ENCODE peak calls at places on chromosomes 7 and 10, in eight cellular contexts. One of them, this sample, is unnamed.
A peak's percentile ranks its signal among the peaks of the same experiment; 100 is the strongest.

GRCh38 chr7:27161721-27162547 is 3.4 kb downstream of the HOXA9 start:
- DNase-seq in sciatic nerve: peak; percentile 67
- DNase-seq in mesendoderm: no peak
- DNase-seq in HFF-Myc: no peak
- DNase-seq in coronary artery: no peak
- DNase-seq in kidney epithelial cell: no peak
- DNase-seq in CD4-positive, alpha-beta T cell: peak; percentile 31
- DNase-seq in heart left ventricle: peak; percentile 49
- DNase-seq in this sample: no peak

GRCh38 chr10:31749981-31750850 is 178.4 kb downstream of the ARHGAP12 start:
- DNase-seq in sciatic nerve: peak; percentile 79
- DNase-seq in mesendoderm: no peak
- DNase-seq in HFF-Myc: no peak
- DNase-seq in coronary artery: no peak
- DNase-seq in kidney epithelial cell: no peak
- DNase-seq in CD4-positive, alpha-beta T cell: no peak
- DNase-seq in heart left ventricle: peak; percentile 75
- DNase-seq in this sample: no peak

GRCh38 chr7:108425876-108426275 is 30.4 kb downstream of the NRCAM start:
- DNase-seq in sciatic nerve: no peak
- DNase-seq in mesendoderm: no peak
- DNase-seq in HFF-Myc: no peak
- DNase-seq in coronary artery: no peak
- DNase-seq in kidney epithelial cell: no peak
- DNase-seq in CD4-positive, alpha-beta T cell: no peak
- DNase-seq in heart left ventricle: no peak
- DNase-seq in this sample: no peak

GRCh38 chr7:117322741-117323584 is at the start of gene WNT2:
- DNase-seq in sciatic nerve: no peak
- DNase-seq in mesendoderm: peak; percentile 15
- DNase-seq in HFF-Myc: no peak
- DNase-seq in coronary artery: no peak
- DNase-seq in kidney epithelial cell: no peak
- DNase-seq in CD4-positive, alpha-beta T cell: no peak
- DNase-seq in heart left ventricle: no peak
- DNase-seq in this sample: no peak

GRCh38 chr7:1532456-1533254 is 2.2 kb downstream of the MAFK start:
- DNase-seq in sciatic nerve: peak; percentile 84
- DNase-seq in mesendoderm: no peak
- DNase-seq in HFF-Myc: peak; percentile 77
- DNase-seq in coronary artery: peak; percentile 95
- DNase-seq in kidney epithelial cell: peak; percentile 71
- DNase-seq in CD4-positive, alpha-beta T cell: peak; percentile 67
- DNase-seq in heart left ventricle: peak; percentile 85
- DNase-seq in this sample: peak; percentile 51

GRCh38 chr7:33854178-33854577 is 51.2 kb upstream of the BMPER start:
- DNase-seq in sciatic nerve: no peak
- DNase-seq in mesendoderm: no peak
- DNase-seq in HFF-Myc: no peak
- DNase-seq in coronary artery: no peak
- DNase-seq in kidney epithelial cell: no peak
- DNase-seq in CD4-positive, alpha-beta T cell: no peak
- DNase-seq in heart left ventricle: no peak
- DNase-seq in this sample: no peak

GRCh38 chr7:84624927-84625326 is 430.3 kb upstream of the SEMA3A start:
- DNase-seq in sciatic nerve: no peak
- DNase-seq in mesendoderm: no peak
- DNase-seq in HFF-Myc: no peak
- DNase-seq in coronary artery: no peak
- DNase-seq in kidney epithelial cell: no peak
- DNase-seq in CD4-positive, alpha-beta T cell: no peak
- DNase-seq in heart left ventricle: no peak
- DNase-seq in this sample: no peak

GRCh38 chr7:36286241-36286640 is 103.4 kb upstream of the ANLN start:
- DNase-seq in sciatic nerve: no peak
- DNase-seq in mesendoderm: no peak
- DNase-seq in HFF-Myc: no peak
- DNase-seq in coronary artery: no peak
- DNase-seq in kidney epithelial cell: no peak
- DNase-seq in CD4-positive, alpha-beta T cell: peak; percentile 53
- DNase-seq in heart left ventricle: no peak
- DNase-seq in this sample: peak; percentile 61

GRCh38 chr7:141042222-141043193 is 27.8 kb upstream of the MRPS33 start:
- DNase-seq in sciatic nerve: no peak
- DNase-seq in mesendoderm: no peak
- DNase-seq in HFF-Myc: no peak
- DNase-seq in coronary artery: no peak
- DNase-seq in kidney epithelial cell: no peak
- DNase-seq in CD4-positive, alpha-beta T cell: no peak
- DNase-seq in heart left ventricle: no peak
- DNase-seq in this sample: no peak

GRCh38 chr7:85204496-85204895 is 17.6 kb upstream of the SEMA3D start:
- DNase-seq in sciatic nerve: no peak
- DNase-seq in mesendoderm: no peak
- DNase-seq in HFF-Myc: no peak
- DNase-seq in coronary artery: no peak
- DNase-seq in kidney epithelial cell: no peak
- DNase-seq in CD4-positive, alpha-beta T cell: no peak
- DNase-seq in heart left ventricle: no peak
- DNase-seq in this sample: no peak

GRCh38 chr7:129729511-129729910 is 118.0 kb downstream of the NRF1 start:
- DNase-seq in sciatic nerve: no peak
- DNase-seq in mesendoderm: no peak
- DNase-seq in HFF-Myc: no peak
- DNase-seq in coronary artery: no peak
- DNase-seq in kidney epithelial cell: no peak
- DNase-seq in CD4-positive, alpha-beta T cell: no peak
- DNase-seq in heart left ventricle: no peak
- DNase-seq in this sample: no peak

GRCh38 chr10:14123066-14123465 is 207.7 kb downstream of the FRMD4A start:
- DNase-seq in sciatic nerve: no peak
- DNase-seq in mesendoderm: no peak
- DNase-seq in HFF-Myc: no peak
- DNase-seq in coronary artery: no peak
- DNase-seq in kidney epithelial cell: no peak
- DNase-seq in CD4-positive, alpha-beta T cell: no peak
- DNase-seq in heart left ventricle: no peak
- DNase-seq in this sample: no peak

GRCh38 chr10:132632091-132632561 is 94.5 kb downstream of the INPP5A start:
- DNase-seq in sciatic nerve: peak; percentile 58
- DNase-seq in mesendoderm: no peak
- DNase-seq in HFF-Myc: no peak
- DNase-seq in coronary artery: no peak
- DNase-seq in kidney epithelial cell: no peak
- DNase-seq in CD4-positive, alpha-beta T cell: no peak
- DNase-seq in heart left ventricle: peak; percentile 83
- DNase-seq in this sample: no peak

GRCh38 chr10:35574924-35575352 is 30.2 kb upstream of the GJD4 start:
- DNase-seq in sciatic nerve: peak; percentile 48
- DNase-seq in mesendoderm: peak; percentile 60
- DNase-seq in HFF-Myc: peak; percentile 5
- DNase-seq in coronary artery: no peak
- DNase-seq in kidney epithelial cell: peak; percentile 47
- DNase-seq in CD4-positive, alpha-beta T cell: no peak
- DNase-seq in heart left ventricle: no peak
- DNase-seq in this sample: no peak

GRCh38 chr7:12030116-12030515 is 181.0 kb upstream of the TMEM106B start:
- DNase-seq in sciatic nerve: no peak
- DNase-seq in mesendoderm: peak; percentile 87
- DNase-seq in HFF-Myc: no peak
- DNase-seq in coronary artery: no peak
- DNase-seq in kidney epithelial cell: no peak
- DNase-seq in CD4-positive, alpha-beta T cell: no peak
- DNase-seq in heart left ventricle: no peak
- DNase-seq in this sample: no peak

GRCh38 chr7:74443591-74444365 is 9.9 kb upstream of the GTF2IRD1 start:
- DNase-seq in sciatic nerve: no peak
- DNase-seq in mesendoderm: no peak
- DNase-seq in HFF-Myc: no peak
- DNase-seq in coronary artery: no peak
- DNase-seq in kidney epithelial cell: no peak
- DNase-seq in CD4-positive, alpha-beta T cell: no peak
- DNase-seq in heart left ventricle: no peak
- DNase-seq in this sample: no peak

GRCh38 chr7:150982348-150982747 is 4.2 kb upstream of the KCNH2 start:
- DNase-seq in sciatic nerve: no peak
- DNase-seq in mesendoderm: no peak
- DNase-seq in HFF-Myc: no peak
- DNase-seq in coronary artery: no peak
- DNase-seq in kidney epithelial cell: no peak
- DNase-seq in CD4-positive, alpha-beta T cell: no peak
- DNase-seq in heart left ventricle: peak; percentile 46
- DNase-seq in this sample: no peak

GRCh38 chr7:116356979-116357378 is 142.6 kb upstream of the CAV2 start:
- DNase-seq in sciatic nerve: no peak
- DNase-seq in mesendoderm: no peak
- DNase-seq in HFF-Myc: no peak
- DNase-seq in coronary artery: no peak
- DNase-seq in kidney epithelial cell: no peak
- DNase-seq in CD4-positive, alpha-beta T cell: no peak
- DNase-seq in heart left ventricle: no peak
- DNase-seq in this sample: no peak

GRCh38 chr10:110414563-110415309 is 83.0 kb upstream of the DUSP5 start:
- DNase-seq in sciatic nerve: no peak
- DNase-seq in mesendoderm: no peak
- DNase-seq in HFF-Myc: no peak
- DNase-seq in coronary artery: no peak
- DNase-seq in kidney epithelial cell: peak; percentile 89
- DNase-seq in CD4-positive, alpha-beta T cell: peak; percentile 78
- DNase-seq in heart left ventricle: no peak
- DNase-seq in this sample: peak; percentile 80

GRCh38 chr10:83333566-83333965 is 805.7 kb upstream of the GHITM start:
- DNase-seq in sciatic nerve: no peak
- DNase-seq in mesendoderm: no peak
- DNase-seq in HFF-Myc: no peak
- DNase-seq in coronary artery: no peak
- DNase-seq in kidney epithelial cell: no peak
- DNase-seq in CD4-positive, alpha-beta T cell: no peak
- DNase-seq in heart left ventricle: no peak
- DNase-seq in this sample: no peak

GRCh38 chr10:4590807-4591206 is 235.2 kb upstream of the AKR1E2 start:
- DNase-seq in sciatic nerve: no peak
- DNase-seq in mesendoderm: no peak
- DNase-seq in HFF-Myc: no peak
- DNase-seq in coronary artery: no peak
- DNase-seq in kidney epithelial cell: no peak
- DNase-seq in CD4-positive, alpha-beta T cell: no peak
- DNase-seq in heart left ventricle: no peak
- DNase-seq in this sample: no peak